ENCODE peak calls at places on chromosomes 2 and 18, in ten cellular contexts. Q is activated naive CD8-positive, alpha-beta T cell treated with anti-CD3 and anti-CD28 coated beads, Interleukin-2, amount 50 U/mL, for 24 hours; S is lung; B is hypothalamus; D is NB4; V is sciatic nerve; Y is GDM1; N is endodermal cell; T is iris pigment epithelial cell; J is HS-5. K is an unnamed sample.

GRCh38 chr2:60581461-60582282 is 28.2 kb upstream of the BCL11A start:
- DNase-seq in D (peak), S (peak), Q (peak), J (no peak), B (peak), T (peak), V (peak), N (peak), Y (peak), K (peak)

GRCh38 chr2:162888641-162889040 is 50.1 kb upstream of the KCNH7 start:
- DNase-seq in J (no peak), N (no peak), Y (no peak), Q (no peak), T (no peak), V (no peak), B (no peak), S (no peak), D (peak), K (no peak)

GRCh38 chr2:5798083-5798482 is 105.9 kb downstream of the SOX11 start:
- DNase-seq in S (no peak), Q (no peak), N (no peak), B (no peak), V (no peak), T (peak), D (no peak), Y (no peak), J (no peak), K (no peak)

GRCh38 chr18:64488698-64489097 is 339.8 kb upstream of the LINC00305 start:
- DNase-seq in N (no peak), J (no peak), Y (no peak), B (no peak), D (no peak), T (no peak), S (no peak), Q (no peak), V (no peak), K (no peak)

GRCh38 chr2:213187833-213188532 is 36.6 kb upstream of the IKZF2 start:
- DNase-seq in Y (no peak), D (no peak), Q (no peak), B (no peak), N (peak), T (peak), J (peak), V (no peak), S (peak), K (no peak)

GRCh38 chr2:173395567-173396351 is 41.1 kb downstream of the CDCA7 start:
- DNase-seq in N (no peak), B (no peak), S (no peak), J (no peak), V (no peak), T (no peak), D (peak), Y (no peak), Q (no peak), K (no peak)

GRCh38 chr18:47931707-47932103 is 1.2 kb upstream of the SMAD2 start:
- DNase-seq in N (no peak), S (no peak), J (peak), Y (peak), T (no peak), V (no peak), Q (peak), B (no peak), D (peak), K (peak)

GRCh38 chr2:198004921-198005829 is 200.8 kb downstream of the PLCL1 start:
- DNase-seq in N (no peak), Y (no peak), D (no peak), V (no peak), Q (peak), B (no peak), J (no peak), T (no peak), S (no peak), K (no peak)

GRCh38 chr2:238439093-238439849 is 12.5 kb downstream of the ASB1 start:
- DNase-seq in V (no peak), J (peak), S (no peak), T (peak), Q (peak), B (no peak), Y (no peak), N (no peak), D (no peak), K (no peak)

GRCh38 chr2:11175293-11175795 is 20.1 kb downstream of the SLC66A3 start:
- DNase-seq in T (peak), V (no peak), J (peak), D (peak), B (no peak), Y (peak), N (no peak), S (no peak), Q (no peak), K (no peak)

GRCh38 chr2:219916261-219916660 is 288.8 kb downstream of the SLC4A3 start:
- DNase-seq in T (no peak), Y (no peak), B (no peak), V (no peak), D (no peak), S (no peak), Q (no peak), J (no peak), N (no peak), K (no peak)

GRCh38 chr2:7792031-7792651 is 874.9 kb downstream of the RNF144A start:
- DNase-seq in J (no peak), Y (no peak), D (no peak), N (no peak), B (no peak), Q (no peak), S (peak), T (no peak), V (no peak), K (no peak)

GRCh38 chr2:12727085-12727484 is 10.3 kb downstream of the TRIB2 start:
- DNase-seq in B (no peak), D (no peak), N (no peak), Q (no peak), J (no peak), V (no peak), Y (no peak), S (no peak), T (peak), K (no peak)

GRCh38 chr2:71665168-71666093 is 212.1 kb downstream of the DYSF start:
- DNase-seq in Y (no peak), D (no peak), J (no peak), V (no peak), S (peak), Q (no peak), T (no peak), N (peak), B (no peak), K (no peak)

GRCh38 chr18:10400534-10400933 is 53.9 kb upstream of the APCDD1 start:
- DNase-seq in V (no peak), Q (no peak), J (no peak), Y (no peak), S (peak), B (no peak), T (no peak), N (no peak), D (peak), K (no peak)

GRCh38 chr2:72744049-72744448 is 81.8 kb downstream of the EXOC6B start:
- DNase-seq in N (no peak), D (no peak), Q (no peak), Y (no peak), S (no peak), T (peak), B (no peak), J (no peak), V (no peak), K (no peak)

GRCh38 chr2:139674577-139674976 is 894.4 kb upstream of the NXPH2 start:
- DNase-seq in Y (no peak), V (no peak), J (no peak), T (no peak), N (no peak), Q (no peak), D (no peak), B (no peak), S (no peak), K (no peak)

GRCh38 chr2:168545439-168546082 is 89.5 kb downstream of the CERS6 start:
- DNase-seq in S (no peak), Y (no peak), D (no peak), V (no peak), Q (no peak), T (peak), N (no peak), B (no peak), J (peak), K (no peak)

GRCh38 chr2:36058953-36059352 is 296.6 kb upstream of the CRIM1 start:
- DNase-seq in T (no peak), D (peak), B (no peak), N (no peak), J (peak), V (no peak), Y (no peak), S (no peak), Q (no peak), K (no peak)

GRCh38 chr2:95525294-95526035 is 40.9 kb upstream of the TRIM43B start:
- DNase-seq in N (no peak), D (no peak), T (no peak), S (peak), B (peak), Y (no peak), Q (no peak), V (no peak), J (no peak), K (no peak)

GRCh38 chr2:218003994-218004419 is 1.2 kb upstream of the TNS1 start:
- DNase-seq in Y (no peak), J (no peak), N (no peak), S (peak), Q (no peak), B (no peak), V (peak), D (peak), T (peak), K (no peak)

GRCh38 chr2:157262248-157262647 is 4.7 kb downstream of the GALNT5 start:
- DNase-seq in B (no peak), S (no peak), T (no peak), D (no peak), N (no peak), Y (no peak), J (no peak), V (no peak), Q (no peak), K (no peak)

GRCh38 chr2:84905181-84906107 is at the start of gene TMSB10:
- DNase-seq in V (peak), T (peak), S (peak), B (peak), N (peak), Y (peak), Q (peak), J (no peak), D (peak), K (peak)

GRCh38 chr2:120626566-120626965 is 109.1 kb upstream of the GLI2 start:
- DNase-seq in V (no peak), D (no peak), Q (no peak), N (no peak), Y (no peak), B (no peak), J (no peak), S (no peak), T (no peak), K (no peak)

K was measured in activated T-helper 2 cell treated with anti-CD3 and anti-CD28 coated beads, Interferon-gamma antibody, Interleukin-2, Interleukin-4, amounts not matched to agents 10 μg/mL and 5 μg/mL and 100 μg/mL, durations not matched to agents 14 hours and 24 hours and 36 hours.